ENCODE peak calls at places on chromosomes 11 and 22, in seven cellular contexts. L, W, Q, U, R, M and F are unnamed samples.

GRCh38 chr11:1937616-1938342 is 9.4 kb upstream of the MRPL23 start:
- DNase-seq in L (peak; percentile 14), W (peak; percentile 33), Q (no peak), U (no peak), R (peak; percentile 40), M (no peak), F (no peak)

GRCh38 chr11:44761546-44761961 is 34.8 kb downstream of the TSPAN18 start:
- DNase-seq in L (no peak), W (no peak), Q (no peak), U (no peak), R (peak; percentile 7), M (no peak), F (no peak)

GRCh38 chr11:57639321-57640067 is 10.2 kb downstream of the YPEL4 start:
- DNase-seq in L (no peak), W (no peak), Q (no peak), U (peak; percentile 51), R (no peak), M (no peak), F (no peak)

GRCh38 chr22:19121631-19122142 is 525 bp downstream of the DGCR2 start:
- DNase-seq in L (peak; percentile 74), W (peak; percentile 67), Q (peak; percentile 26), U (peak; percentile 22), R (peak; percentile 77), M (peak; percentile 59), F (no peak)

GRCh38 chr11:37817727-37818270 is 1219.8 kb upstream of the RAG2 start:
- DNase-seq in L (no peak), W (no peak), Q (no peak), U (no peak), R (no peak), M (no peak), F (no peak)

GRCh38 chr11:28105869-28106268 is 2.1 kb downstream of the KIF18A start:
- DNase-seq in L (no peak), W (no peak), Q (no peak), U (no peak), R (no peak), M (no peak), F (no peak)

GRCh38 chr22:23801238-23801821 is 14.6 kb downstream of the SMARCB1 start:
- DNase-seq in L (no peak), W (peak; percentile 32), Q (no peak), U (no peak), R (no peak), M (no peak), F (no peak)

GRCh38 chr11:20274031-20274430 is 89.5 kb upstream of the HTATIP2 start:
- DNase-seq in L (no peak), W (no peak), Q (no peak), U (no peak), R (no peak), M (no peak), F (no peak)

GRCh38 chr22:48369789-48370507 is 1457.7 kb downstream of the BRD1 start:
- DNase-seq in L (no peak), W (no peak), Q (no peak), U (no peak), R (peak; percentile 73), M (peak; percentile 41), F (no peak)

GRCh38 chr22:30646518-30647160 is 11.1 kb downstream of the SLC35E4 start:
- DNase-seq in L (no peak), W (no peak), Q (no peak), U (no peak), R (no peak), M (no peak), F (no peak)

GRCh38 chr11:84564180-84564866 is 1062.8 kb downstream of the DLG2 start:
- DNase-seq in L (peak; percentile 15), W (no peak), Q (no peak), U (peak; percentile 12), R (peak; percentile 57), M (peak; percentile 64), F (peak; percentile 6)

GRCh38 chr11:30431127-30431814 is 108.4 kb downstream of the ARL14EP start:
- DNase-seq in L (no peak), W (no peak), Q (no peak), U (no peak), R (no peak), M (no peak), F (no peak)

GRCh38 chr11:34756591-34756990 is 135.7 kb downstream of the EHF start:
- DNase-seq in L (no peak), W (no peak), Q (no peak), U (no peak), R (no peak), M (no peak), F (no peak)

GRCh38 chr11:23590909-23591308 is 730.6 kb upstream of the CCDC179 start:
- DNase-seq in L (no peak), W (no peak), Q (no peak), U (no peak), R (no peak), M (no peak), F (no peak)

GRCh38 chr11:35949242-35949641 is 5.4 kb downstream of the LDLRAD3 start:
- DNase-seq in L (no peak), W (no peak), Q (no peak), U (no peak), R (no peak), M (no peak), F (no peak)

GRCh38 chr11:131568318-131568717 is 197.9 kb downstream of the NTM start:
- DNase-seq in L (no peak), W (no peak), Q (no peak), U (no peak), R (no peak), M (no peak), F (no peak)

GRCh38 chr11:131572423-131572822 is 202.0 kb downstream of the NTM start:
- DNase-seq in L (no peak), W (no peak), Q (no peak), U (no peak), R (no peak), M (no peak), F (no peak)

DNA sequence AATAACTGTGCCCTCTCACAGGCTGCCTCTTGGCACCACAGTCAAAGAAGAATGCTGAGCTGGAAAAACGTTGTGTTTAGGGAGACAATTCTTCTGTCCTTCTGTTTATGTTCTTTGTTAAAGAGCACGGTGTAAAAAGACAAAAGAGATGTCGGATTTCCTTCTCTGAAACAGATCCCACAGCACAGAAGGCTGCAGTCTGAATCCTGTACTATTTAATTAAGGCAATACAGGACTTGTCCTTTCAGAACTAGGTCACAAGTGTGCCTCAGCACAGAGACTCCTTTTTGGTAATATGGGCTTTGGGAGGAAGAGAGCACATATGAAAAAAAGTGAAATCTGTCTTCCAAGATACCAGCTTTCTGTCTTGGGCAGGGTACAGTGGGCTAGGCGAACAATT is 201.2 kb downstream of the NTM start:
- DNase-seq in L (no peak), W (no peak), Q (no peak), U (no peak), R (no peak), M (no peak), F (no peak)
- H3K4me3 ChIP-seq in L (no peak overlapping the region), W (no peak overlapping the region), Q (no peak overlapping the region), U (no peak overlapping the region), R (no peak overlapping the region), M (no peak overlapping the region), F (no peak overlapping the region)

DNA sequence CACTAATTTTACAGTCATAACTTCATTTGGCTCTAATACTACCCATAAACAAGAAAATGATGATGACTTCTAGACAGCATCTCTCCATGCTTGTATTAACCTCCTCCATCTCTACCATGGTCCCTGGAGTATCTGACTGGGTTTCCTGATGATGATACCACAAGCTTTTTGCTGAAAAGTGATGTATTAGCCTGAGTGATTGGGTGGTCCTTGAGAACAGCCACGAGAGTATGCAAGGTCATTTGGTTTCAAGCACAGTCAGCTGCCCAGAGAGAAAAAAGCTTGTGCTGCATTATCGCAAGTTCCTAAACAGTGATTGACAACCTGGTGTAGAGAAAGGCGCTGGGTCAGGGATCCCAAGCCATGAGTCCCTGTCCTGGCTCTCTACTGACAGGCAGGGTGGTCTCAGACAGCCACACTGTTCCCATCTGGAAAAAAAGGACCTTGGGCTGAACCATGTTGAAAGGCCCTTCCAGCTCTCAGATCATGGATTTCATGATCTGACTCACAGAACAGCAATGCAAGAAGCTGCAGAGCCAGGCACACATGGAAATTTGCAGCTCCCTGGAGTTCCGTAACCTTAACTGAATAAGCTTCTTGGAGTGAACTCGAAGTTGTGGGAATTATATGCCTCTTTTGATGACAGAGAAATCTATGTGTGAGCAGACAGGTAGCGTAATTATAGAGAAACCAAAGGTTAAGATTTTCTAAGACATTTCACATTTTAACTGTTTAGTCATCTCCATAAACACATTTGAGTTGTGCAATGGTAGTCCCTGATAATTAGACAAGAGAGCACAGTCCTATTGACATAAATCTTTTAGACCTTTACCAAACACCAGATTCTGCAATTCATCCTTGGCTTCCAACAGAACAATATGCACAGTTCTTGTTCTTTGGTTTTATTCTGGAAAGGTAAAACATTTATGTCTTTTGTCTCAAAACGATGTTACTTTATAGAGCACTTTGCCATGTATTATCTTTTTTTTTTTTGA is 54.1 kb upstream of the UBASH3B start:
- DNase-seq in L (no peak), W (no peak), Q (no peak), U (peak; percentile 80), R (no peak), M (no peak), F (no peak)
- H3K27ac ChIP-seq in L (no peak overlapping the region), W (no peak overlapping the region), Q (no peak overlapping the region), U (no peak overlapping the region), R (no peak overlapping the region), M (no peak overlapping the region), F (no peak overlapping the region)

DNA sequence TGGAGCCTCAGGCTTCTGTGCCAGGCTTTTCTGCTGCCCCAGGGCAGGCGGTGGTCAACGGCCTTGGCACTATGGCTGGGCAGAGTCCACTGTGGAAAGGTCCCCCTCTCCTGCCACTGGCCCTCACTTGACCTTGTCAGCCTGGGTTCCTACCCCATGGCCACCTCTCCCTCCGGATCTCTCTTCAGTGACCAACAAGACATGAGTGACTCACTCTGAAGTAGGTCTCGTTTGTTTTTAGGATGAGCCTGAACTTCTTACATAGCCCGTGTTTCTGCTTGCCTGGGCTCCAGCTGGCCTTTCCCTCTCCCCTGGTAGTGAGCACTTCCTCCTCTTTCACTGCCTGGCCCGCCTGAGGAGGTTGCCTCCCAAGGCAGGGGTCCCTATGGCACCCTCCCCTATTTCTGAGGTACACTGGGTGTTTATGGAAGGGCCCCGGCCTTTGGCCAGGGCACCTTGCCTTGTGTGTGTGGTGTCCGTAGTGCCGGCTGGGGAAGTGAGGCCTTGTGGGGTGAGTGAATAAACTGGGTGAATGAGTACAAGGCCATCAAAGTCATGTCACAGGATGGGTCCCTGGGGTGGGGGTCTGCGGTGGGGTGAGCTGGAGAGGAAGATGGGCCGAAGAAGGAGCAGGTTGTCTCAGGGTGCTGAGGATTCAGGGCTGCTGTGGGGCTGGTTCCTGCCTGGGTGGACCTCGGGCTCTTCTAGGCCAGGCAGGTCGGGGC is 5.0 kb downstream of the SHANK3 start:
- DNase-seq in L (no peak), W (no peak), Q (no peak), U (no peak), R (no peak), M (no peak), F (no peak)
- H3K4me3 ChIP-seq in L (peak overlapping the region; percentile 60), W (no peak overlapping the region), Q (no peak overlapping the region), U (no peak overlapping the region), R (no peak overlapping the region), M (no peak overlapping the region), F (no peak overlapping the region)

DNA sequence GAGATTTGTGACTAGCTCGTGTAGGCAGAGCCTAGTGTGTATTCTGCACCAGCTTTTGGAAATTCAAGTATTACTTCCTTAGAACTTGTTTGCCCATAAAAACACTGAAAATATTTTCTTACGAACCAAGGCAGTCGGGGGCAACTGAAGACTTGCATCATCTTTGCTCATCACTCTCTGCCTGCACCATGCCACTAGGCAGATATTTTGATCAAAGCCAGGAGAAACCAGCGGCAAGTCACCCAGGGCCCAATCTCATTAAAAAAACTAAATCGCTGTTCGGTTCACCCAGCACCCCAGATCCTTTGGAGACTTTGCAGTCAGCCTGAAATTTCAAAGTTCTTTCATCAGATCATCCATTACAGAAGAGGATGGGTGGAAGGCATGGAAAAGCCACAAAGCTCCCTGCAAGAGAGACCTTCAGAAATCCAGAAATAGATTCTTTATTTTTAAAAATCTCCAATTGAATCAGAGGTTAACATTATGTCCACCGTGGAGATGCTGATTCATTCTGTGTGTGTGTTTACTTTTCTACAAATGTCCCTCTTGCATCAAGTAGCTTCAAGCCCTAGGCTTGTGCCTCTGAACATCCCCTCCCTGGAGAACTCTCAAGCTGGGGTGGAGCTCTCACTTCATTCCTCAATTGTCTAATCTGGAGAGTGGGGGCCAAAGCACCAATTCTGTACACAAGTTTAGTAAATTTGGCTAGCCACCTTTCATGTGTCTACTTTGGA is 78.4 kb downstream of the ETS1 start:
- DNase-seq in L (no peak), W (no peak), Q (no peak), U (peak; percentile 54), R (no peak), M (no peak), F (no peak)
- H3K27ac ChIP-seq in L (no peak overlapping the region), W (no peak overlapping the region), Q (peak overlapping the region; percentile 67), U (peak overlapping the region; percentile 91), R (no peak overlapping the region), M (peak overlapping the region; percentile 92), F (peak overlapping the region; percentile 72)